ENCODE peak calls at places on chromosomes 1 and 21, in eight cellular contexts. F, H, Z, J, W, X, Y and C are unnamed samples.
A peak's percentile ranks its signal among the peaks of the same experiment; 100 is the strongest.

GRCh38 chr1:163263818-163264217 is 57.9 kb upstream of the NUF2 start:
- DNase-seq in H (no peak), Y (no peak), F (no peak), X (no peak), Z (peak; percentile 16), J (no peak), W (no peak), C (no peak)

GRCh38 chr21:43281661-43282357 is 113.0 kb downstream of the CRYAA start:
- DNase-seq in Z (no peak), W (no peak), J (no peak), Y (no peak), X (no peak), H (no peak), F (no peak), C (no peak)

GRCh38 chr1:36384542-36385409 is 948 bp downstream of the STK40 start:
- DNase-seq in H (peak; percentile 87), X (peak; percentile 69), F (no peak), Z (peak; percentile 16), W (no peak), J (peak; percentile 51), Y (peak; percentile 6), C (no peak)

GRCh38 chr1:203274603-203275381 is 30.5 kb upstream of the BTG2 start:
- DNase-seq in F (peak; percentile 84), H (no peak), Z (no peak), X (no peak), Y (no peak), W (no peak), J (no peak), C (no peak)

GRCh38 chr1:111139234-111139955 is 498 bp downstream of the DRAM2 start:
- DNase-seq in W (peak; percentile 18), H (peak; percentile 47), F (no peak), J (peak; percentile 73), X (peak; percentile 66), Y (peak; percentile 61), Z (peak; percentile 66), C (peak; percentile 60)

GRCh38 chr1:47675047-47675675 is 237.3 kb downstream of the FOXD2 start:
- DNase-seq in Y (no peak), Z (no peak), H (peak; percentile 18), J (no peak), X (no peak), F (no peak), W (no peak), C (no peak)

GRCh38 chr1:16249838-16250241 is 12.9 kb upstream of the CPLANE2 start:
- DNase-seq in Z (peak; percentile 92), H (no peak), Y (peak; percentile 96), W (no peak), J (no peak), F (no peak), X (no peak), C (no peak)

GRCh38 chr1:168734271-168734670 is 5.3 kb upstream of the DPT start:
- DNase-seq in W (no peak), Y (no peak), F (no peak), J (no peak), H (no peak), Z (no peak), X (no peak), C (no peak)

GRCh38 chr1:67838180-67838912 is 5.1 kb upstream of the GNG12 start:
- DNase-seq in Y (no peak), W (no peak), Z (peak; percentile 35), F (no peak), J (peak; percentile 33), H (no peak), X (no peak), C (no peak)

GRCh38 chr1:216054593-216054992 is 368.7 kb downstream of the USH2A start:
- DNase-seq in Z (no peak), W (no peak), J (no peak), X (no peak), Y (no peak), F (no peak), H (no peak), C (no peak)

GRCh38 chr1:9425859-9426258 is 113.4 kb upstream of the SLC25A33 start:
- DNase-seq in H (no peak), Y (no peak), F (no peak), Z (no peak), X (no peak), J (no peak), W (peak; percentile 55), C (no peak)

GRCh38 chr21:42293649-42294272 is 21.4 kb downstream of the TFF3 start:
- DNase-seq in W (no peak), H (no peak), Y (no peak), Z (no peak), J (no peak), F (no peak), X (no peak), C (no peak)

GRCh38 chr1:36924282-36924791 is 110.0 kb downstream of the GRIK3 start:
- DNase-seq in Z (peak; percentile 37), X (peak; percentile 25), Y (peak; percentile 11), H (peak; percentile 43), J (peak; percentile 42), W (no peak), F (no peak), C (no peak)